ENCODE peak calls at places on chromosomes 4 and X, in nine cellular contexts. C is stimulated activated CD8-positive, alpha-beta memory T cell treated with anti-CD3 and anti-CD28 coated beads, Interleukin-7, amount 100 ng/mL, for 24 hours; T is upper lobe of right lung; X is cardiac muscle cell; F is skeletal muscle cell; K is left cardiac atrium; Z is activated CD8-positive, alpha-beta T cell treated with anti-CD3 and anti-CD28 coated beads, Interleukin-2, amount 10 ng/mL, durations not matched to agents 7 days and 5 days; L is psoas muscle; B is lower leg skin. Y is an unnamed sample.

GRCh38 chrX:119502727-119503483 is 34.7 kb downstream of the SLC25A5 start:
- DNase-seq in C (no peak), T (peak), X (no peak), F (peak), K (no peak), Z (peak), L (no peak), B (peak), Y (peak)

GRCh38 chrX:75603833-75604232 is 81.0 kb upstream of the ZDHHC15 start:
- DNase-seq in C (no peak), T (no peak), X (peak), F (peak), K (no peak), Z (no peak), L (no peak), B (no peak), Y (peak)

GRCh38 chr4:98803287-98803677 is 125.7 kb downstream of the EIF4E start:
- DNase-seq in C (no peak), T (no peak), X (no peak), F (no peak), K (no peak), Z (no peak), L (no peak), B (no peak), Y (no peak)

GRCh38 chrX:150854856-150855255 is 43.6 kb downstream of the CD99L2 start:
- DNase-seq in C (no peak), T (no peak), X (no peak), F (no peak), K (no peak), Z (no peak), L (no peak), B (no peak), Y (no peak)

GRCh38 chr4:120088507-120088906 is 21.9 kb upstream of the MAD2L1 start:
- DNase-seq in C (no peak), T (no peak), X (no peak), F (no peak), K (no peak), Z (no peak), L (no peak), B (no peak), Y (no peak)

GRCh38 chr4:73311428-73311827 is 52.8 kb upstream of the ANKRD17 start:
- DNase-seq in C (no peak), T (no peak), X (peak), F (no peak), K (no peak), Z (no peak), L (no peak), B (no peak), Y (no peak)

GRCh38 chrX:41922694-41923171 is 621 bp downstream of the CASK start:
- DNase-seq in C (no peak), T (peak), X (peak), F (no peak), K (peak), Z (peak), L (peak), B (no peak), Y (no peak)

GRCh38 chr4:128158894-128159293 is 97.8 kb downstream of the LARP1B start:
- DNase-seq in C (no peak), T (no peak), X (no peak), F (no peak), K (no peak), Z (no peak), L (no peak), B (no peak), Y (no peak)

GRCh38 chrX:45830343-45830742 is 629.7 kb upstream of the DIPK2B start:
- DNase-seq in C (no peak), T (no peak), X (no peak), F (no peak), K (no peak), Z (no peak), L (no peak), B (no peak), Y (no peak)

GRCh38 chrX:154542723-154543424 is 3.8 kb downstream of the G6PD start:
- DNase-seq in C (no peak), T (peak), X (no peak), F (no peak), K (no peak), Z (peak), L (no peak), B (no peak), Y (no peak)

GRCh38 chr4:69760455-69760854 is at the start of gene SULT1B1:
- DNase-seq in C (no peak), T (no peak), X (no peak), F (peak), K (no peak), Z (peak), L (no peak), B (peak), Y (peak)

GRCh38 chr4:76753814-76754213 is 144.1 kb downstream of the SOWAHB start:
- DNase-seq in C (no peak), T (no peak), X (no peak), F (peak), K (no peak), Z (no peak), L (no peak), B (no peak), Y (no peak)

GRCh38 chr4:54095110-54095800 is 4.7 kb upstream of the GSX2 start:
- DNase-seq in C (no peak), T (no peak), X (no peak), F (no peak), K (no peak), Z (no peak), L (no peak), B (no peak), Y (no peak)

GRCh38 chrX:15761564-15762191 is 23.6 kb downstream of the CA5B start:
- DNase-seq in C (no peak), T (no peak), X (peak), F (no peak), K (no peak), Z (peak), L (no peak), B (no peak), Y (no peak)

GRCh38 chr4:27000820-27001219 is 140.2 kb downstream of the STIM2 start:
- DNase-seq in C (no peak), T (no peak), X (peak), F (no peak), K (no peak), Z (no peak), L (no peak), B (no peak), Y (no peak)

GRCh38 chrX:139831689-139832456 is 101.0 kb downstream of the ATP11C start:
- DNase-seq in C (no peak), T (no peak), X (peak), F (no peak), K (no peak), Z (no peak), L (no peak), B (peak), Y (peak)

GRCh38 chrX:136528645-136529315 is 3.2 kb upstream of the VGLL1 start:
- DNase-seq in C (no peak), T (no peak), X (no peak), F (no peak), K (no peak), Z (no peak), L (no peak), B (no peak), Y (no peak)

GRCh38 chr4:79678472-79679202 is 270.6 kb upstream of the GK2 start:
- DNase-seq in C (no peak), T (no peak), X (no peak), F (no peak), K (no peak), Z (no peak), L (no peak), B (no peak), Y (no peak)

GRCh38 chrX:39652336-39652735 is 445.4 kb downstream of the BCOR start:
- DNase-seq in C (peak), T (no peak), X (no peak), F (no peak), K (peak), Z (peak), L (no peak), B (no peak), Y (no peak)

GRCh38 chr4:47705326-47705981 is 132.4 kb downstream of the CORIN start:
- DNase-seq in C (no peak), T (no peak), X (peak), F (no peak), K (no peak), Z (no peak), L (no peak), B (no peak), Y (peak)

GRCh38 chr4:2257361-2258001 is 4.4 kb downstream of the MXD4 start:
- DNase-seq in C (no peak), T (peak), X (no peak), F (no peak), K (peak), Z (no peak), L (peak), B (peak), Y (no peak)

Y was measured in fibroblast of the conjunctiva.